ENCODE peak calls at places on chromosomes 5 and 9, in nine cellular contexts. V is mammary epithelial cell, S is upper lobe of left lung, A is HepG2, P is upper lobe of right lung, E is endothelial cell of umbilical vein, U is GM12865, X is spleen, T is activated B cell treated with CpG ODN at 0.5 μM for 24 hours. L is an unnamed sample.

GRCh38 chr5:72356361-72356760 is 36.2 kb downstream of the PTCD2 start:
- DNase-seq in U (no peak), P (no peak), A (no peak), S (no peak), T (no peak), V (no peak), E (no peak), X (no peak), L (no peak)

GRCh38 chr5:40556811-40557210 is 122.9 kb upstream of the PTGER4 start:
- DNase-seq in A (no peak), V (no peak), T (no peak), U (no peak), X (no peak), P (no peak), S (no peak), E (no peak), L (no peak)

GRCh38 chr9:138015021-138015829 is 137.6 kb downstream of the CACNA1B start:
- DNase-seq in S (no peak), A (no peak), X (peak; percentile 63), V (no peak), T (no peak), E (no peak), U (no peak), P (peak; percentile 48), L (no peak)

GRCh38 chr5:322281-322941 is 897 bp downstream of the AHRR start:
- DNase-seq in T (no peak), E (peak; percentile 30), U (no peak), X (no peak), P (peak; percentile 69), A (no peak), S (no peak), V (no peak), L (peak; percentile 66)

GRCh38 chr5:39121315-39121714 is 47.1 kb upstream of the RICTOR start:
- DNase-seq in P (no peak), V (no peak), T (no peak), E (no peak), A (no peak), S (no peak), U (no peak), X (no peak), L (no peak)

GRCh38 chr9:101999441-101999840 is 261.0 kb upstream of the GRIN3A start:
- DNase-seq in E (no peak), P (no peak), V (no peak), X (no peak), T (no peak), S (no peak), A (no peak), U (no peak), L (no peak)

GRCh38 chr5:77663081-77663863 is 24.8 kb upstream of the OTP start:
- DNase-seq in A (no peak), X (no peak), V (no peak), S (no peak), T (no peak), P (no peak), U (no peak), E (no peak), L (no peak)

GRCh38 chr5:132313378-132313777 is 19.2 kb downstream of the SLC22A4 start:
- DNase-seq in S (no peak), U (no peak), P (no peak), V (peak; percentile 53), T (no peak), X (no peak), E (no peak), A (no peak), L (no peak)

GRCh38 chr5:12313602-12314001 is 409.4 kb upstream of the CTNND2 start:
- DNase-seq in E (no peak), X (no peak), V (no peak), A (no peak), U (no peak), T (no peak), S (no peak), P (no peak), L (no peak)

GRCh38 chr9:121771418-121771817 is 120.0 kb downstream of the DAB2IP start:
- DNase-seq in E (no peak), A (no peak), S (no peak), V (no peak), X (no peak), U (no peak), P (peak; percentile 57), T (no peak), L (no peak)

GRCh38 chr9:21506910-21507795 is 25.0 kb upstream of the IFNE start:
- DNase-seq in U (no peak), S (no peak), P (no peak), X (no peak), V (peak; percentile 76), E (peak; percentile 79), T (no peak), A (no peak), L (no peak)

GRCh38 chr5:157915638-157916037 is 56.7 kb upstream of the CLINT1 start:
- DNase-seq in U (no peak), X (peak; percentile 84), P (peak; percentile 90), S (peak; percentile 96), A (peak; percentile 17), T (no peak), V (peak; percentile 9), E (peak; percentile 84), L (no peak)

GRCh38 chr5:177491429-177491945 is 5.9 kb downstream of the PDLIM7 start:
- DNase-seq in V (peak; percentile 44), X (peak; percentile 81), T (no peak), S (no peak), A (peak; percentile 65), P (no peak), U (peak; percentile 76), E (peak; percentile 79), L (peak; percentile 60)

GRCh38 chr9:130043654-130044623 is 950 bp upstream of the FNBP1 start:
- DNase-seq in U (no peak), A (peak; percentile 83), X (peak; percentile 83), P (no peak), S (no peak), V (no peak), T (no peak), E (peak; percentile 74), L (no peak)

GRCh38 chr5:156498226-156498965 is 171.4 kb downstream of the SGCD start:
- DNase-seq in X (no peak), A (no peak), U (no peak), S (no peak), P (no peak), V (no peak), T (no peak), E (no peak), L (no peak)

GRCh38 chr9:128713941-128714573 is 9.9 kb downstream of the ZDHHC12 start:
- DNase-seq in P (peak; percentile 51), S (no peak), E (no peak), X (peak; percentile 46), V (no peak), A (no peak), U (no peak), T (no peak), L (no peak)

GRCh38 chr5:12250454-12250853 is 346.2 kb upstream of the CTNND2 start:
- DNase-seq in T (no peak), V (no peak), A (no peak), U (no peak), S (no peak), X (no peak), P (no peak), E (no peak), L (no peak)

GRCh38 chr9:18587988-18588387 is 114.0 kb downstream of the ADAMTSL1 start:
- DNase-seq in S (no peak), T (no peak), A (no peak), E (no peak), V (no peak), X (no peak), P (no peak), U (no peak), L (no peak)

GRCh38 chr5:112417931-112418358 is 1.1 kb downstream of the EPB41L4A start:
- DNase-seq in A (no peak), U (peak; percentile 78), E (peak; percentile 80), V (peak; percentile 46), X (peak; percentile 84), S (peak; percentile 28), T (no peak), P (peak; percentile 70), L (peak; percentile 91)

GRCh38 chr9:114387678-114388431 is at the start of gene AKNA:
- DNase-seq in T (peak; percentile 61), V (peak; percentile 28), U (peak; percentile 87), X (peak; percentile 98), S (peak; percentile 87), E (peak; percentile 86), A (no peak), P (peak; percentile 91), L (peak; percentile 88)

DNA sequence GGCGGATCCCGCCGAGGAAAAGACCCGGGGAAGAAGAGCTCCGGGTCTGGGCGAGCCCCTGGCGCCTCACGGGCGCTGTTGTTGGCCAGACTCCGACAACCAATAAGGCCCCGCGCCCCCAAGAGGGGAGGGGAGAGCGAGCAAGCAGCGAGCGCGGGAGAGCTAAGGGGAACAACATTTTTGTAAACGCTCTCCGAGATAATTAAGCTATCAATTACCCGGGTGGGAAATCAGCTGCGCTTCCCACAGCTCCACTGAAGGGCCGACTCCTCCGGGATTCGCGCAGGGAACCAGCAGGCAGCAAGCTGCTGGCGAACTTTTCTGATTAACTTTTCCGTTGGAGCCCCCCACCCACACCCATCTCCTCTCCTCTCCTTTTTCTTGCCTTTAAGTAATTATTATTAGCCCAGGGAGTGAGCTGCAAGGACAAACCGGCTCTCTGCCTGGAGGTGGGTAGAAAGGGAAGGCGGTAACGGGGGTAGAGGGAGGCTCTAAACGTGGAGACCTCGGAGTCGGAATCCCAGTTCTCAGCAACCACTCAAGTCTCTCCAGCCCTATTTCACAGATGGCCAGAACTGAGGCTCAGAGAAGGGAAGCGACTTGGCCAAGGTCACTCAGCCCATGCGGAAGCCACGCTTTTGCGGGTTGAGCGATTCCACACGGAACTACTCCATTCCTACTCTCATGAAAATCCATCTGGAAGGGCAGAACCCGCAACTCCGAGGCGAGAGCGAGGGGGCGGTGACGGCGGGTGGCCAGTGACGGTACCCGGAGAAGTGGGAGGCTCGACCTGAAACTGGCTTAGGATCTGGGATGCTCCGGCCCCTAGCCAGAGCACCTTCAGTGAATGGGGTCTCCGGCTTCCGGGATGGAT is 1.3 kb downstream of the ASTN2 start:
- DNase-seq in A (no peak), S (no peak), T (no peak), P (no peak), E (no peak), V (peak; percentile 1), U (no peak), X (no peak), L (no peak)
- TF ChIP-seq CTCF in A (no peak), S (no peak), T (no peak), P (no peak), E (no peak), V (no peak), U (no peak), X (no peak), L (no peak)

GRCh38 chr5:142924135-142924883 is 154.1 kb downstream of the ARHGAP26 start:
- DNase-seq in V (no peak), S (no peak), U (peak; percentile 51), X (no peak), A (no peak), T (no peak), E (no peak), P (no peak), L (peak; percentile 28)
- TF ChIP-seq CTCF in V (peak; percentile 40), S (no peak), U (peak; percentile 37), X (no peak), A (peak; percentile 43), T (no peak), E (no peak), P (peak; percentile 12), L (no peak)

GRCh38 chr9:15231788-15232635 is 75.0 kb downstream of the TTC39B start:
- DNase-seq in E (peak; percentile 40), A (peak; percentile 22), T (no peak), P (no peak), V (peak; percentile 16), U (peak; percentile 47), X (no peak), S (no peak), L (peak; percentile 35)
- TF ChIP-seq CTCF in E (peak; percentile 64), A (peak; percentile 63), T (no peak), P (peak; percentile 45), V (peak; percentile 57), U (peak; percentile 60), X (no peak), S (peak; percentile 13), L (peak; percentile 66)

GRCh38 chr5:149902177-149902576 is 42.4 kb downstream of the PDE6A start:
- DNase-seq in P (no peak), E (peak; percentile 19), S (no peak), V (no peak), A (no peak), U (no peak), X (no peak), T (no peak), L (no peak)
- TF ChIP-seq CTCF in P (no peak), E (no peak), S (no peak), V (no peak), A (no peak), U (no peak), X (no peak), T (no peak), L (no peak)

L was measured in activated CD8-positive, alpha-beta T cell treated with anti-CD3 and anti-CD28 coated beads for 36 hours.